ENCODE peak calls at places on chromosomes 4 and X, in seven cellular contexts. A is suprapubic skin; F is CD8-positive, alpha-beta T cell; M is tibial nerve; C is fibroblast of lung; K is BE2C; J is psoas muscle. Y is an unnamed sample.

GRCh38 chrX:148609766-148610698 is 109.6 kb downstream of the AFF2 start:
- DNase-seq in A (no peak), M (no peak), F (no peak), C (no peak), J (no peak), K (no peak), Y (no peak)

GRCh38 chr4:125735107-125735506 is 420.4 kb downstream of the FAT4 start:
- DNase-seq in A (no peak), J (no peak), F (no peak), C (peak; percentile 84), K (no peak), M (no peak), Y (peak; percentile 23)

GRCh38 chr4:83124079-83124780 is 9.7 kb upstream of the PLAC8 start:
- DNase-seq in A (no peak), K (no peak), C (no peak), J (no peak), M (no peak), F (no peak), Y (peak; percentile 33)

GRCh38 chrX:34900691-34901090 is 41.9 kb upstream of the FAM47B start:
- DNase-seq in C (peak; percentile 38), J (no peak), F (no peak), A (no peak), M (no peak), K (no peak), Y (no peak)

GRCh38 chr4:40931238-40931637 is 181.5 kb downstream of the NSUN7 start:
- DNase-seq in K (no peak), F (no peak), A (peak; percentile 8), C (no peak), J (no peak), M (no peak), Y (no peak)

GRCh38 chr4:7828926-7829325 is 110.7 kb downstream of the AFAP1 start:
- DNase-seq in A (no peak), F (no peak), K (no peak), M (no peak), C (peak; percentile 77), J (no peak), Y (no peak)

GRCh38 chr4:101367201-101367600 is 19.9 kb upstream of the PPP3CA start:
- DNase-seq in J (no peak), M (no peak), K (no peak), A (no peak), F (no peak), C (peak; percentile 80), Y (no peak)

GRCh38 chrX:19195243-19195610 is 73.0 kb upstream of the ADGRG2 start:
- DNase-seq in A (no peak), K (peak; percentile 20), M (no peak), J (no peak), C (no peak), F (no peak), Y (no peak)

GRCh38 chrX:51837926-51838325 is 55.5 kb upstream of the MAGED1 start:
- DNase-seq in A (peak; percentile 65), M (peak; percentile 74), J (peak; percentile 50), K (peak; percentile 45), C (peak; percentile 67), F (no peak), Y (peak; percentile 54)

GRCh38 chr4:137310593-137311490 is 221.5 kb downstream of the PCDH18 start:
- DNase-seq in J (no peak), A (no peak), K (no peak), M (no peak), F (no peak), C (peak; percentile 89), Y (no peak)

GRCh38 chrX:100265179-100265578 is 144.9 kb downstream of the PCDH19 start:
- DNase-seq in K (no peak), A (no peak), M (no peak), F (no peak), J (no peak), C (no peak), Y (no peak)

GRCh38 chr4:127103723-127104122 is 529.0 kb upstream of the INTU start:
- DNase-seq in C (peak; percentile 56), J (no peak), F (no peak), M (peak; percentile 12), A (no peak), K (no peak), Y (no peak)

GRCh38 chrX:1554469-1555210 is 17.7 kb upstream of the P2RY8 start:
- DNase-seq in M (no peak), C (no peak), J (no peak), F (peak; percentile 61), A (peak; percentile 31), K (no peak), Y (no peak)

GRCh38 chr4:126213996-126214395 is 899.2 kb downstream of the FAT4 start:
- DNase-seq in J (no peak), A (no peak), M (no peak), F (no peak), C (no peak), K (no peak), Y (no peak)

GRCh38 chr4:97910005-97910404 is 233.3 kb downstream of the STPG2 start:
- DNase-seq in F (no peak), K (peak; percentile 18), C (no peak), M (no peak), J (no peak), A (no peak), Y (no peak)

GRCh38 chr4:157096439-157096838 is 20.5 kb downstream of the GLRB start:
- DNase-seq in A (no peak), C (no peak), F (no peak), K (no peak), M (no peak), J (no peak), Y (no peak)

GRCh38 chr4:104532677-104533076 is 38.0 kb upstream of the CXXC4 start:
- DNase-seq in M (no peak), C (no peak), J (no peak), K (no peak), A (no peak), F (no peak), Y (no peak)

DNA sequence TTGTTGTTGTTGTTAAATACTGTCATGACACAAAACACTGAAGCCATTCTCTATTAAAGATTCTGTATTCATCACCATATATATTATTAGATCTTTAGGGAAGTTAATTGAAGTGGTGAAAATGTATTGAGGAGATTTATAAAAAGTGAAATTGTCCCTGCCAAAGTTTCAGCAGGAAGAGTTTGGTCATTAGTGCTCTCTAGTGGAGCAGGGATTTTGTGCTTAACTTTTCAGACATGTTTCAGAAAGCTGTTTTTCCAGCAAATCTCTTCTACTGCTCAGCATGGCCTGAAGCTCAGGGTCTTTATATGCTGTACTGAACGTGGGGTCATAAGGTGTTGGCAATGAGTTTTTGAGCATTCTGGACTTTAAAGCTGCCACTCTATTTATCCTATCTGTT is 36.7 kb upstream of the CXXC4 start:
- DNase-seq in J (no peak), A (no peak), M (no peak), C (peak; percentile 9), F (no peak), K (no peak), Y (no peak)
- TF ChIP-seq CTCF in J (no peak), A (no peak), M (peak; percentile 12), C (peak; percentile 29), F (no peak), K (peak; percentile 29), Y (no peak)

GRCh38 chr4:186702297-186702696 is 21.4 kb downstream of the FAT1 start:
- DNase-seq in K (no peak), J (no peak), A (no peak), M (no peak), C (no peak), F (no peak), Y (no peak)

GRCh38 chr4:186701273-186701672 is 22.4 kb downstream of the FAT1 start:
- DNase-seq in A (no peak), C (peak; percentile 61), M (peak; percentile 39), J (no peak), K (no peak), F (no peak), Y (no peak)

GRCh38 chr4:186700746-186701145 is 22.9 kb downstream of the FAT1 start:
- DNase-seq in K (no peak), M (peak; percentile 73), C (peak; percentile 84), A (peak; percentile 75), F (no peak), J (peak; percentile 77), Y (peak; percentile 78)

GRCh38 chr4:186702940-186703339 is 20.7 kb downstream of the FAT1 start:
- DNase-seq in A (no peak), C (no peak), F (no peak), K (no peak), M (no peak), J (no peak), Y (no peak)

DNA sequence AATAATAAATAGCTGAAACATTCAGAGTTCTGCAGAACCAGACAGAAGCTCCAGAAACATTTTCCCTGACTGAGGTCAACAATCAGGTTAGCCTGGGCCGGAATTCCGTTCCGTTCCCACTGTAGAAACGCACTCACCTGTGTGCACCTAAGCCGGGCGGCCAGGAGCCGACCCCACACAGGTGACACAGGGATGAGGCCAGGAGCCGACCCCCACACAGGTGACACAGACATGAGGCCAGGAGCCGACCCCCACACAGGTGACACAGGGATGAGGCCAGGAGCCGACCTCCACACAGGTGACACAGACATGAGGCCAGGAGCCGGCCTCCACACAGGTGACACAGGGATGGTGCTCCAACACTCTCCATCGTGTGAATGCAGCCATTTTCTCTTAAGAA is 21.9 kb downstream of the FAT1 start:
- DNase-seq in K (no peak), F (no peak), C (no peak), A (no peak), M (no peak), J (no peak), Y (no peak)
- H3K4me3 ChIP-seq in K (no peak overlapping the region), F (no peak overlapping the region), C (peak overlapping the region; percentile 15), A (peak overlapping the region; percentile 19), M (peak overlapping the region; percentile 34), J (no peak overlapping the region), Y (no peak overlapping the region)

DNA sequence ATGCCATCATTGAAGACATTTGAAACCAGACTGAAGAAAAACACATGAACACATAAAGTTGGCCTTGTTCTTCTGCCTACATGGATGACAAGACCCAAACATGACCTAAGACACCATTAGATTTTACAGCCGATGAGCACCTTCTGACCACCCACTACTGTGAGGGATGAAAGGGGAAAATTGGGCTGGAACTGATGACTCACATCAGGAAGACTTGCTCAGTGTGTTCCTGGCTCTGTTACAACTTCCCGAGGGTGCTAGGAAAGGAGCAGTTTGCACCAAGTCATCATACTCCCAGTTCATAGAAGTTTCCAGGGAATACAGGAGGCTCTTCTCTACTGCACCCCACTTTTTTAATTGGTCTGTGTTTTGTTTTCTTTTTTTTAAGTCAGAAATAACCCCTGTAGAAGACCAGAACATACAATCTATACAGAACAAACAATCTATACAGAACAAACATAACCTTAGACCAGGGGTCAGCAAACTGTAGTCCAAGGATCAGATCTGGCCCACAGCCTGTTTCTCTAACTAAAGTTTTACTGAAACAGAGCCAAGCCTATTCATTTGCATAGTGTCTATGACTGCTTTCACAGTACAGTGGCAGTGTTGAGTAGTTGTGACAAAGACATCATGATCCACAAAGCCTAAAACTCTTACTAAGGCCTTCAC is 25.3 kb downstream of the BTC start:
- DNase-seq in F (no peak), K (no peak), M (no peak), A (no peak), J (no peak), C (peak; percentile 73), Y (no peak)
- H3K4me1 ChIP-seq in F (no peaks in the 10 kb centered on the region), K (no peaks in the 10 kb centered on the region), M (no peaks in the 10 kb centered on the region), A (no peaks in the 10 kb centered on the region), J (no peaks in the 10 kb centered on the region), C (no peaks in the 10 kb centered on the region), Y (no peaks in the 10 kb centered on the region)

DNA sequence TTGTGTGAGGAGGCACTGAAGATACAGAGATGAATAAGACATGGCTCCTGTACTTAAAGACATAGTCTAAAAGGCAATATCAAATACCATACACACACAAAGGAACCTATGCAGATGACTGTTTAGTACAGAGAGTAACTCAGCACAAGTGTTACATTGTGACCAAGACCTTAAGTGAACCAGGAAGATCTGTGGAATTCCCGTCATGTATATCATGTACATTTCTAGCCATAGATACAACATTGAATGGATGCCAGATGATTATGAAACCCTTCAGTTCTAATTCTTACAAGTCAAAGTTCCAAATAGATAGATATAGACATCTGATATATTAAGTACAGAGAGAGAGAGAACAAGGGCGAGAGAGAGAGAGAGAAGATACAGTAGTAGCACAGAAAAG is 73.2 kb downstream of the PAK3 start:
- DNase-seq in A (no peak), F (no peak), J (no peak), C (no peak), K (no peak), M (no peak), Y (no peak)
- TF ChIP-seq CTCF in A (no peak), F (no peak), J (no peak), C (no peak), K (no peak), M (no peak), Y (no peak)

Y was measured in heart left ventricle.